ENCODE peak calls at places on chromosomes 11 and 22, in nine cellular contexts. R, P, U, Z, W, K, A, F and B are unnamed samples.

GRCh38 chr11:36478700-36479329 is 31.3 kb downstream of the TRAF6 start:
- DNase-seq in U (peak), R (peak), A (no peak), W (no peak), P (peak), F (no peak), Z (no peak), K (no peak), B (peak)

GRCh38 chr11:9790703-9791102 is 126.8 kb downstream of the SWAP70 start:
- DNase-seq in R (no peak), U (no peak), Z (no peak), F (no peak), K (no peak), A (no peak), P (no peak), W (no peak), B (no peak)

GRCh38 chr11:47918882-47919495 is 61.4 kb upstream of the PTPRJ start:
- DNase-seq in R (peak), K (no peak), U (no peak), Z (no peak), F (no peak), W (no peak), P (no peak), A (no peak), B (peak)

GRCh38 chr11:83724704-83725114 is 438.5 kb upstream of the CCDC90B start:
- DNase-seq in W (no peak), P (no peak), K (no peak), A (no peak), U (peak), R (peak), F (no peak), Z (no peak), B (peak)

GRCh38 chr11:44466531-44467179 is 98.8 kb upstream of the CD82 start:
- DNase-seq in R (no peak), A (no peak), Z (no peak), F (no peak), P (no peak), W (no peak), K (no peak), U (no peak), B (no peak)

GRCh38 chr11:115624065-115624464 is 119.8 kb upstream of the CADM1 start:
- DNase-seq in W (no peak), F (no peak), Z (no peak), U (no peak), K (no peak), P (no peak), A (no peak), R (no peak), B (no peak)

GRCh38 chr11:32918427-32918826 is 25.8 kb downstream of the QSER1 start:
- DNase-seq in W (no peak), U (no peak), K (no peak), R (peak), Z (no peak), A (no peak), F (no peak), P (no peak), B (peak)

GRCh38 chr22:38314140-38314991 is 2.9 kb downstream of the CSNK1E start:
- DNase-seq in A (no peak), K (peak), P (no peak), R (peak), U (peak), F (no peak), Z (no peak), W (no peak), B (peak)

GRCh38 chr11:825366-826231 is 2.1 kb upstream of the CRACR2B start:
- DNase-seq in K (no peak), P (no peak), A (no peak), Z (no peak), U (no peak), F (no peak), W (no peak), R (no peak), B (no peak)

GRCh38 chr11:96303067-96303466 is 39.9 kb downstream of the MAML2 start:
- DNase-seq in K (no peak), R (peak), U (peak), A (no peak), W (no peak), F (no peak), P (no peak), Z (no peak), B (peak)

GRCh38 chr11:2902784-2903671 is 17.5 kb upstream of the CDKN1C start:
- DNase-seq in K (no peak), R (no peak), U (no peak), A (no peak), W (no peak), F (no peak), P (no peak), Z (no peak), B (no peak)

GRCh38 chr11:29773656-29774264 is 243.1 kb downstream of the KCNA4 start:
- DNase-seq in K (no peak), R (peak), F (no peak), U (peak), Z (no peak), W (no peak), A (no peak), P (no peak), B (peak)

GRCh38 chr11:9118277-9118676 is 26.9 kb upstream of the SCUBE2 start:
- DNase-seq in R (no peak), U (peak), F (no peak), Z (no peak), K (no peak), W (no peak), P (no peak), A (no peak), B (no peak)